ENCODE peak calls at places on chromosomes 16 and 17, in six cellular contexts. U is AG04450, D is H1, Z is heart right ventricle, W is neural crest cell, M is AG04449. C is an unnamed sample.

GRCh38 chr16:12569061-12569460 is 234.6 kb downstream of the CPPED1 start:
- DNase-seq in W (no peak), D (no peak), M (no peak), Z (no peak), U (no peak), C (no peak)

GRCh38 chr16:77414752-77415231 is 20.0 kb downstream of the ADAMTS18 start:
- DNase-seq in M (no peak), D (no peak), U (no peak), W (no peak), Z (no peak), C (no peak)

GRCh38 chr16:30992931-30993816 is 8.2 kb downstream of the HSD3B7 start:
- DNase-seq in W (no peak), Z (no peak), U (no peak), D (no peak), M (no peak), C (no peak)

GRCh38 chr16:70715113-70715711 is 29.4 kb upstream of the MTSS2 start:
- DNase-seq in D (no peak), U (peak; percentile 92), W (no peak), Z (peak; percentile 76), M (peak; percentile 89), C (peak; percentile 99)

GRCh38 chr16:66662445-66663194 is 33.9 kb downstream of the CMTM4 start:
- DNase-seq in D (no peak), M (no peak), U (no peak), W (no peak), Z (no peak), C (no peak)

GRCh38 chr17:14310101-14310500 is 9.2 kb downstream of the HS3ST3B1 start:
- DNase-seq in W (no peak), U (no peak), Z (no peak), M (no peak), D (no peak), C (no peak)

GRCh38 chr16:57985204-57986121 is 14.5 kb upstream of the CNGB1 start:
- DNase-seq in M (no peak), U (no peak), Z (no peak), D (no peak), W (no peak), C (no peak)

GRCh38 chr16:24685539-24686432 is 43.7 kb upstream of the TNRC6A start:
- DNase-seq in U (no peak), W (peak; percentile 33), Z (peak; percentile 69), M (no peak), D (no peak), C (peak; percentile 25)

GRCh38 chr17:1067282-1067956 is 70.5 kb downstream of the TIMM22 start:
- DNase-seq in Z (peak; percentile 52), D (no peak), W (no peak), M (no peak), U (no peak), C (no peak)

GRCh38 chr16:35752773-35753558 is 2293.6 kb downstream of the TP53TG3F start:
- DNase-seq in U (no peak), Z (no peak), D (no peak), W (no peak), M (no peak), C (no peak)

GRCh38 chr17:69060835-69061234 is at the start of gene ABCA9:
- DNase-seq in D (no peak), M (peak; percentile 42), Z (peak; percentile 33), U (no peak), W (no peak), C (peak; percentile 40)

GRCh38 chr16:54929090-54930033 is 1.3 kb upstream of the IRX5 start:
- DNase-seq in D (peak; percentile 97), M (peak; percentile 92), U (peak; percentile 49), W (peak; percentile 99), Z (peak; percentile 100), C (peak; percentile 95)

GRCh38 chr17:77535435-77535834 is 394.7 kb downstream of the SEC14L1 start:
- DNase-seq in D (no peak), Z (no peak), M (no peak), U (no peak), W (no peak), C (no peak)

GRCh38 chr16:66695935-66696668 is 441 bp downstream of the CMTM4 start:
- DNase-seq in W (peak; percentile 18), D (no peak), M (no peak), U (no peak), Z (peak; percentile 13), C (no peak)

GRCh38 chr17:41734139-41734948 is at the start of gene HAP1:
- DNase-seq in U (no peak), W (peak; percentile 63), M (no peak), D (peak; percentile 33), Z (no peak), C (no peak)

GRCh38 chr16:3431779-3432219 is 11.5 kb downstream of the ZNF597 start:
- DNase-seq in Z (peak; percentile 22), U (no peak), D (no peak), M (no peak), W (no peak), C (no peak)

GRCh38 chr16:87099001-87099740 is 218.0 kb downstream of the C16orf95 start:
- DNase-seq in M (no peak), U (no peak), D (no peak), Z (no peak), W (peak; percentile 13), C (no peak)

GRCh38 chr16:1093284-1094123 is 2.5 kb downstream of the C1QTNF8 start:
- DNase-seq in M (no peak), U (no peak), Z (no peak), D (no peak), W (no peak), C (no peak)

GRCh38 chr16:25141648-25142047 is 30.1 kb downstream of the LCMT1 start:
- DNase-seq in D (no peak), U (no peak), Z (no peak), W (no peak), M (peak; percentile 23), C (no peak)

GRCh38 chr16:27226476-27226875 is 23.1 kb downstream of the KDM8 start:
- DNase-seq in Z (no peak), M (no peak), D (no peak), W (no peak), U (no peak), C (no peak)

GRCh38 chr16:24537474-24538337 is 1.7 kb upstream of the RBBP6 start:
- DNase-seq in U (no peak), D (no peak), Z (no peak), M (no peak), W (no peak), C (no peak)

GRCh38 chr16:7343271-7343670 is 10.6 kb downstream of the RBFOX1 start:
- DNase-seq in W (no peak), U (no peak), D (no peak), Z (no peak), M (no peak), C (no peak)

GRCh38 chr16:10992797-10993196 is 48.4 kb downstream of the CLEC16A start:
- DNase-seq in Z (no peak), M (peak; percentile 17), U (peak; percentile 75), D (no peak), W (no peak), C (no peak)

GRCh38 chr17:16255481-16255901 is 38.5 kb downstream of the PIGL start:
- DNase-seq in D (peak; percentile 7), U (no peak), Z (peak; percentile 59), M (no peak), W (no peak), C (peak; percentile 10)

GRCh38 chr17:12114686-12115418 is 94.2 kb downstream of the MAP2K4 start:
- DNase-seq in M (no peak), D (no peak), W (no peak), U (no peak), Z (no peak), C (no peak)

GRCh38 chr16:56576585-56577299 is 11.9 kb downstream of the MT4 start:
- DNase-seq in U (peak; percentile 8), W (peak; percentile 20), M (no peak), D (peak; percentile 67), Z (peak; percentile 59), C (peak; percentile 3)

GRCh38 chr16:85712841-85713240 is 24.1 kb upstream of the GINS2 start:
- DNase-seq in W (no peak), D (no peak), M (no peak), U (no peak), Z (no peak), C (no peak)

GRCh38 chr17:77995146-77995852 is 36.8 kb downstream of the TNRC6C start:
- DNase-seq in M (no peak), W (no peak), Z (peak; percentile 65), U (no peak), D (no peak), C (no peak)

GRCh38 chr17:28482551-28483199 is 9.2 kb downstream of the SLC13A2 start:
- DNase-seq in W (no peak), M (no peak), Z (no peak), D (no peak), U (no peak), C (no peak)
- TF ChIP-seq CTCF in W (no peak), M (no peak), Z (no peak), D (no peak), U (no peak), C (no peak)

GRCh38 chr17:10116676-10117075 is 81.7 kb downstream of the GAS7 start:
- DNase-seq in Z (no peak), D (no peak), W (no peak), U (no peak), M (no peak), C (no peak)
- TF ChIP-seq CTCF in Z (no peak), D (no peak), W (no peak), U (no peak), M (no peak), C (no peak)

DNA sequence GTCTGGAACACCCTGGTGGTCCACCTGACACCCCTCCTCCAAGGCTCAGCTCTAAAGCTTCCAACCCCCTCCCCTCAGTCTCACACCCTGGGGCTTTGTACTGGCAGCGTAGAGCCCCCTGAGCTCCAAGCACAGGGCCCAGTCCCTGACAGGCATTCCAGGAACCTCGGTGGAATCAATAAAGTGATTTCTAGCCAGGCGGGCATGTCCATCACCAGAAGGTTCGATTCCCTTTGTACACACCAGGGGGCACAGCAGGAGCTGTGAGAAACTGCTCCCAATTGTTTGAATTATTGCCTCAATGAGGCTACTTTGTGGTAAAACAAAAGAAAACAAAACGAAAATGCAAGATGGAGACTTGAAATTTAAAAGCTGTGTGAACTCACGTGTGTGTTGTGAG is 51.8 kb downstream of the SMPD3 start:
- DNase-seq in D (no peak), M (peak; percentile 9), Z (no peak), U (peak; percentile 16), W (peak; percentile 16), C (peak; percentile 31)
- TF ChIP-seq CTCF in D (peak; percentile 2), M (peak; percentile 60), Z (peak; percentile 66), U (peak; percentile 74), W (peak; percentile 59), C (peak; percentile 82)

DNA sequence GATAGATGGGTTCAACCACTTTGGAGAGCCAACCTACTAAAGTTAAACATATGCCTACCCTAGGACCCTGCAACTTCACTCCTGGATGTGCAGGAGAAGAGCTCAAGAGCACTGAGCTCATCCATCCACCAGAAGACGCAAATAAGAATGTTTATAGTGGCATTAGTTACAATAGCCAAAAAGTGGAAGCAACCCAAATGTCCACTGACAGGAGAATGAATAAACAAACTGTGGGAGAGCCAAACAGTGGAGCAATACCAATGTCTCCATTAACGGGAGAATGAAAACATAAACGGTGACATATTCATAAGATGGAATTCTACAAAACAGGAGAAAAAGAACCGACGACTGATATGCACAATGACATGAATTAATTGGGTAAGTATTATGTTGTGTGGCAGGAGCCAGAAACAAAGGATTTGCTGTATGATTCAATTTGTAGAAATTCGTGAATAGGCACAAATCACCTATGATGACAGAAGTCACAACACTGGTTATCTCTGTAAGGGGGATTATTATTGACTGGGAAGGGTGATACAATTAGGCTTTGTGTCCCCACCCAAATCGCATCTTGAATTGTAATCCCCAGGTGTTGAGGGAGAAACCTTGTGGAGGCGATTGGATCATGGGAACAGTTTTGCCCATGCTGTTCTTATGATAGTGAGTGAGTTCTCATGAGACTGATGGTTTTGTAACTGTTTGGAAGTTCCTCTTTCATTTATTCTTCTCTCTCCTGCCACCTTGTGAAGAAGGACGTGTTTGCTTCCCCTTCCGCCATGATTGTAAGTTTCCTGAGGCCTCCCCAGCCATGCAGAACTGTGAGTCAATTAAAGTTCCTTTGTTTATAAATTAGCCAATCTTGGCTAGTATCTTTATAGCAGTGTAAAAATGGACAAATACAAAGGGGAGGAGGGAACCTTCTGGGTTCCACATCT is 57.9 kb upstream of the PLCG2 start:
- DNase-seq in U (no peak), D (no peak), Z (no peak), W (no peak), M (no peak), C (no peak)
- TF ChIP-seq CTCF in U (no peak), D (no peak), Z (no peak), W (no peak), M (no peak), C (no peak)